ENCODE peak calls at places on chromosome 10, in five cellular contexts. J, A, B, V and W are unnamed samples.

GRCh38 chr10:93319096-93319495 is 163.0 kb downstream of the MYOF start:
- DNase-seq in J (no peak), A (no peak), B (no peak), V (no peak), W (no peak)

GRCh38 chr10:18060217-18060616 is 80.0 kb upstream of the CACNB2 start:
- DNase-seq in J (no peak), A (no peak), B (peak), V (no peak), W (no peak)

GRCh38 chr10:68950598-68950997 is 5.4 kb upstream of the DDX21 start:
- DNase-seq in J (no peak), A (no peak), B (no peak), V (no peak), W (no peak)

GRCh38 chr10:79068203-79068561 is 584 bp upstream of the ZMIZ1 start:
- DNase-seq in J (peak), A (no peak), B (no peak), V (peak), W (peak)

GRCh38 chr10:111081595-111081994 is 4.8 kb downstream of the ADRA2A start:
- DNase-seq in J (no peak), A (no peak), B (no peak), V (no peak), W (no peak)

GRCh38 chr10:132748135-132748534 is 37.8 kb downstream of the NKX6-2 start:
- DNase-seq in J (no peak), A (no peak), B (no peak), V (no peak), W (no peak)

GRCh38 chr10:86258940-86259339 is 107.7 kb downstream of the GRID1 start:
- DNase-seq in J (no peak), A (no peak), B (no peak), V (no peak), W (no peak)

GRCh38 chr10:14102056-14102455 is 228.7 kb downstream of the FRMD4A start:
- DNase-seq in J (no peak), A (no peak), B (no peak), V (no peak), W (no peak)

GRCh38 chr10:133271521-133272300 is 5.0 kb downstream of the ADAM8 start:
- DNase-seq in J (no peak), A (no peak), B (no peak), V (no peak), W (no peak)

DNA sequence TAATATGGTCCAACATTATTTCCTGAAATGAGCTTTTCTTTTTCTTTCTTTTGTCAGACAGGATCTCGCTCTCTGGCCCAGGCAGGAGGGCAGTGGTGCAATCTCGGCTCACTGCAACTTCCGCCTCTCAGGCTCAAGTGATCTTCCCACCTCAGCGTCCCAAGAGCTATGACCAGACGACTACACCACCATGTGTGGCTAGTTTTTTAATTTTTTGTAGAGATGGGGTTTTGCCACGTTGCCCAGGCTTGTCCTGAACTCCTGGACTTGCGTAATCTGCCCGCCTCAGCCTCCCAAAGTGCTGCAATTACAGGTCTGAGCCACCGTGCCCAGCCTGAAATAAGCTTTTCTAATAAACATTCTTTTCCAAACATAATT is 48.6 kb downstream of the CUL2 start:
- DNase-seq in J (no peak), A (no peak), B (no peak), V (no peak), W (no peak)
- H3K4me3 ChIP-seq in J (no peak), A (no peak), B (no peak), V (no peak), W (no peak)

GRCh38 chr10:70323697-70324340 is 40.0 kb upstream of the NPFFR1 start:
- DNase-seq in J (no peak), A (no peak), B (no peak), V (no peak), W (no peak)
- TF ChIP-seq CTCF in J (no peak), A (no peak), B (no peak), V (peak), W (no peak)

DNA sequence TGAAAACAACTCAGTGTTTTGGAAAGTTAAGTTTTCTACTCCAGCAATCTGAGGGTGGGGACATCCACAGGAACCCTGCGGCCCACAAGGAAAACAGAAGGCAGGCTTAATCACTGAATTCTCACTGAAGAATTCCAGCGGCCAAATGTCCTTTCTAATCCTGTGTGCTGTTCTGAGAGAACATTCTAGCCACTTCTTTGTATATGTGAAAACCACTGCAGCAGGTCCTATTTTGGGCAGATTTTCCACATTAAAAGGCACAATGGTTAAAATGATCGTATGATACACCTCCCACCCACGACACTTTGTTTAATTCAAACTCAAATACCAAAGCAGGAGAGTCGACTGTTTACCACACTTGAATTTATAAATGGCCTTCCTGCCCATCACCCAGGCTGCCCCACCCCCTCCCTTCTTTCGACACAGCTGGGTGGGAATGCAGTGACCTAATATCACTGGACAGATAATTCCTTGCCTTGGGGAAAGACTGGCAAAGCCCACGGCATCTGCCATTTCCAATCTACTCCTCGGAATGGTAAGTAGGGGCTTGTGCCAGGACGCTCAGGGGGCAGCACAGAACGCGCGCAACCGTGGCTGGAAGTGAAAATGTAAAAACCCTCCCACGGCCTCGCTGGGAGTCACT is 67.0 kb downstream of the CTBP2 start:
- DNase-seq in J (no peak), A (peak), B (peak), V (no peak), W (no peak)
- H3K27ac ChIP-seq in J (no peak), A (peak), B (peak), V (no peak), W (peak)

GRCh38 chr10:62810131-62810530 is 5.6 kb downstream of the ADO start:
- DNase-seq in J (no peak), A (no peak), B (no peak), V (no peak), W (no peak)

GRCh38 chr10:62805139-62806092 is 896 bp downstream of the ADO start:
- DNase-seq in J (peak), A (peak), B (no peak), V (peak), W (peak)

GRCh38 chr10:62803993-62804383 is 532 bp upstream of the ADO start:
- DNase-seq in J (no peak), A (no peak), B (no peak), V (no peak), W (peak)

GRCh38 chr10:62804384-62805138 is at the start of gene ADO:
- DNase-seq in J (peak), A (peak), B (peak), V (peak), W (peak)

DNA sequence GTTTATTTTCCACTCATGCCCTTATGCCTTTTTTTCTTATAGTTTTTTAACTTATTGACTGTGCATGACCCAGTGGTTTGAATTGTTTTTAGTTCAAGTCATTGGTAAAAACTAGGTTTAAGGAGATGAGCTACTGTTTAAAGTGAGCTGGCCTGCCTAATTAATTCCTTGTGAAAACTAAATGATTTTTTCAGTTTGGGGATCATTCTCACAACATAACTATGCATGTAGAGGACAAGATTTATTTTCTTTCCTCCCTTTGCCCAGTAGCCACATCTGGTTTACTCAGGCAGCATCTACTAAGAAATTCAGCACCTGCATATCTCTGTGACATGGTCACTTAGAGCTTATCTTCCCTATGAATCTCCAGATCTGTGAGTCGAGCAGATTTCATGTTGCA is 1.7 kb downstream of the ADO start:
- DNase-seq in J (no peak), A (no peak), B (no peak), V (peak), W (no peak)
- H3K4me3 ChIP-seq in J (peak), A (peak), B (peak), V (peak), W (peak)

GRCh38 chr10:5882961-5883360 is 6.7 kb downstream of the ANKRD16 start:
- DNase-seq in J (no peak), A (no peak), B (no peak), V (no peak), W (no peak)
- TF ChIP-seq CTCF in J (no peak), A (no peak), B (no peak), V (no peak), W (no peak)

GRCh38 chr10:30705625-30706149 is 76.1 kb upstream of the LYZL2 start:
- DNase-seq in J (no peak), A (no peak), B (no peak), V (no peak), W (no peak)

GRCh38 chr10:30705086-30705624 is 75.6 kb upstream of the LYZL2 start:
- DNase-seq in J (no peak), A (no peak), B (no peak), V (no peak), W (no peak)

GRCh38 chr10:30702860-30703259 is 73.3 kb upstream of the LYZL2 start:
- DNase-seq in J (no peak), A (no peak), B (no peak), V (no peak), W (no peak)

GRCh38 chr10:30701471-30702173 is 72.1 kb upstream of the LYZL2 start:
- DNase-seq in J (no peak), A (no peak), B (no peak), V (peak), W (no peak)

GRCh38 chr10:30704016-30704600 is 74.6 kb upstream of the LYZL2 start:
- DNase-seq in J (no peak), A (no peak), B (no peak), V (no peak), W (no peak)
- H3K27ac ChIP-seq in J (no peak), A (no peak), B (no peak), V (no peak), W (no peak)

GRCh38 chr10:33291053-33291592 is 43.3 kb downstream of the NRP1 start:
- DNase-seq in J (peak), A (no peak), B (no peak), V (peak), W (no peak)
- H3K4me3 ChIP-seq in J (peak), A (no peak), B (peak), V (peak), W (no peak)

DNA sequence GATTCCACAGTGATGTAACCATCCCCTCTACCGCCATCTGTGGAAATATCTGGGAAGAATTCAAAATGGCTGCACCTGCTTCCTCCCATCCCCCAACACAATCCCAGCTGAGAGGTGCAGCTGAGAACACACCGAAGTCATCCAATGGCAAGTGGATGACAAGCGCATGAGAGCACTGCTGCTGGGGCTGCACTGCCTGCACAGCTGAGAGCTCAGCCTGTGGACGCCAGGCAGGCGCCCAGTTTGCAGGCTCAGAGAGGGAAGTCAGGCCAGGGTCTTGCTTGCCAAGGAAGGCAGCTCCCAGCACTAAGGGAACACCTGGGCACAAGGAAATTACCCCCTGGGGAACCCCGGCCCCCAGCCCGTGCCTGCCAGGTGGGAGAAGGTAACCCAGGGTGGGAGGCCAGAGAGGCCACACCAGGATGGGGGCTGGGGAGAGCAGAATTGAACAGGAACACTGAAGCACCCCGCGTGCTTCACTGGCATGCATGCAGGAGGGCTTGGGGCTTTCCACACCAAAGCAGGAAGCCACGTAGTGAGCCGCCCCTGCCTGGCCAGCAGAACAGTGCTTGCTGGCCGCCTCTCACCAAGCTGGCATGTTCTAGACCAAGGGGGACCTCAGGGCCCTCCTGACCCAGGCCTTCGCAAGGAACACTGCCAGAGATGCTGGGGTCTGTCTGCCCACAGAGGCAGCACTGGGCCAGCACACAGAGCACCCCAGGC is 46.2 kb downstream of the FAM53B start:
- DNase-seq in J (peak), A (no peak), B (no peak), V (no peak), W (no peak)
- TF ChIP-seq CTCF in J (no peak), A (no peak), B (no peak), V (no peak), W (no peak)

GRCh38 chr10:53430127-53430891 is 657.7 kb upstream of the MBL2 start:
- DNase-seq in J (no peak), A (no peak), B (no peak), V (peak), W (no peak)
- H3K27ac ChIP-seq in J (no peak), A (no peak), B (no peak), V (no peak), W (no peak)